ENCODE peak calls at places on chromosome 3, in six cellular contexts. J is glutamatergic neuron; I is A172; S is epithelial cell of esophagus; O is stimulated activated CD4-positive, alpha-beta T cell treated with anti-CD3 and anti-CD28 coated beads, TNF-alpha, amount 100 ng/mL, for 4 hours; P is DMS 273 treated with DMSO at 0.1 percent for 48 hours. Z is an unnamed sample.

GRCh38 chr3:115790759-115791158 is 167.4 kb downstream of the GAP43 start:
- DNase-seq in J (no peak), I (peak), S (peak), O (peak), P (no peak), Z (peak)

GRCh38 chr3:45952456-45952855 is 9.2 kb downstream of the CXCR6 start:
- DNase-seq in J (no peak), I (no peak), S (no peak), O (no peak), P (no peak), Z (no peak)

GRCh38 chr3:193768069-193768391 is 175.0 kb downstream of the OPA1 start:
- DNase-seq in J (no peak), I (peak), S (peak), O (no peak), P (no peak), Z (peak)

GRCh38 chr3:176403531-176403930 is 793.8 kb downstream of the TBL1XR1 start:
- DNase-seq in J (no peak), I (no peak), S (peak), O (no peak), P (no peak), Z (peak)

GRCh38 chr3:52182691-52183090 is 15.3 kb upstream of the ALAS1 start:
- DNase-seq in J (no peak), I (no peak), S (no peak), O (no peak), P (no peak), Z (no peak)

GRCh38 chr3:43378066-43378935 is 92.0 kb downstream of the SNRK start:
- DNase-seq in J (peak), I (peak), S (peak), O (peak), P (no peak), Z (peak)

GRCh38 chr3:46986055-46986730 is 6.7 kb downstream of the NBEAL2 start:
- DNase-seq in J (no peak), I (no peak), S (peak), O (no peak), P (no peak), Z (no peak)

GRCh38 chr3:56989434-56990294 is 70.8 kb upstream of the SPATA12 start:
- DNase-seq in J (no peak), I (no peak), S (no peak), O (no peak), P (no peak), Z (no peak)

GRCh38 chr3:61841111-61841845 is 279.9 kb downstream of the PTPRG start:
- DNase-seq in J (no peak), I (no peak), S (no peak), O (no peak), P (no peak), Z (no peak)